ENCODE peak calls at places on chromosomes 4 and X, in six cellular contexts. V is choroid plexus epithelial cell, G is keratinocyte, F is tibial nerve, R is heart left ventricle, N is astrocyte of the cerebellum. B is an unnamed sample.

GRCh38 chr4:18844726-18845125 is 823.2 kb upstream of the LCORL start:
- DNase-seq in R (no peak), F (no peak), N (peak; percentile 29), V (peak; percentile 24), G (no peak), B (no peak)

GRCh38 chr4:147924604-147925412 is 192.9 kb downstream of the ARHGAP10 start:
- DNase-seq in V (peak; percentile 77), F (no peak), R (no peak), G (no peak), N (peak; percentile 20), B (no peak)

GRCh38 chrX:122625821-122626220 is 558.3 kb upstream of the GRIA3 start:
- DNase-seq in G (no peak), N (no peak), R (no peak), V (peak; percentile 35), F (no peak), B (no peak)

GRCh38 chrX:153970398-153971123 is 1.1 kb downstream of the HCFC1 start:
- DNase-seq in N (peak; percentile 29), F (peak; percentile 31), G (no peak), V (peak; percentile 85), R (peak; percentile 52), B (no peak)

GRCh38 chr4:129233691-129234090 is 137.7 kb downstream of the C4orf33 start:
- DNase-seq in V (no peak), N (no peak), R (no peak), F (no peak), G (no peak), B (no peak)

GRCh38 chr4:123851521-123851920 is 454.9 kb downstream of the SPRY1 start:
- DNase-seq in G (no peak), F (no peak), R (no peak), V (no peak), N (no peak), B (no peak)

GRCh38 chr4:41169256-41169655 is 45.1 kb downstream of the APBB2 start:
- DNase-seq in F (no peak), R (no peak), G (no peak), N (no peak), V (no peak), B (no peak)

GRCh38 chr4:119692001-119692400 is 63.4 kb upstream of the PDE5A start:
- DNase-seq in N (peak; percentile 8), R (peak; percentile 22), F (no peak), G (no peak), V (peak; percentile 31), B (no peak)

GRCh38 chr4:8589336-8589735 is 3.2 kb upstream of the CPZ start:
- DNase-seq in G (no peak), V (no peak), N (no peak), F (no peak), R (no peak), B (no peak)

GRCh38 chr4:1029957-1030520 is 18.6 kb downstream of the FGFRL1 start:
- DNase-seq in R (no peak), G (no peak), V (no peak), F (no peak), N (no peak), B (no peak)

GRCh38 chrX:151228935-151229334 is 52.6 kb downstream of the GPR50 start:
- DNase-seq in N (no peak), G (peak; percentile 70), R (no peak), F (no peak), V (no peak), B (no peak)

GRCh38 chrX:116240446-116240845 is 69.9 kb downstream of the AGTR2 start:
- DNase-seq in N (no peak), R (no peak), V (peak; percentile 27), G (no peak), F (no peak), B (no peak)

GRCh38 chrX:11364835-11365234 is 71.6 kb downstream of the AMELX start:
- DNase-seq in R (no peak), V (peak; percentile 8), G (no peak), F (no peak), N (no peak), B (no peak)

GRCh38 chr4:52250124-52250523 is 199.0 kb downstream of the SPATA18 start:
- DNase-seq in F (peak; percentile 78), N (no peak), G (no peak), R (peak; percentile 67), V (peak; percentile 39), B (peak; percentile 19)

GRCh38 chr4:98784947-98785693 is 126.7 kb upstream of the TSPAN5 start:
- DNase-seq in N (no peak), G (no peak), V (no peak), F (no peak), R (no peak), B (no peak)

GRCh38 chr4:52640808-52641595 is 18.1 kb downstream of the USP46 start:
- DNase-seq in R (no peak), F (no peak), G (peak; percentile 25), N (no peak), V (peak; percentile 61), B (no peak)

GRCh38 chr4:89836897-89837384 is at the start of gene SNCA:
- DNase-seq in F (peak; percentile 37), G (no peak), N (no peak), R (peak; percentile 67), V (peak; percentile 39), B (peak; percentile 49)

DNA sequence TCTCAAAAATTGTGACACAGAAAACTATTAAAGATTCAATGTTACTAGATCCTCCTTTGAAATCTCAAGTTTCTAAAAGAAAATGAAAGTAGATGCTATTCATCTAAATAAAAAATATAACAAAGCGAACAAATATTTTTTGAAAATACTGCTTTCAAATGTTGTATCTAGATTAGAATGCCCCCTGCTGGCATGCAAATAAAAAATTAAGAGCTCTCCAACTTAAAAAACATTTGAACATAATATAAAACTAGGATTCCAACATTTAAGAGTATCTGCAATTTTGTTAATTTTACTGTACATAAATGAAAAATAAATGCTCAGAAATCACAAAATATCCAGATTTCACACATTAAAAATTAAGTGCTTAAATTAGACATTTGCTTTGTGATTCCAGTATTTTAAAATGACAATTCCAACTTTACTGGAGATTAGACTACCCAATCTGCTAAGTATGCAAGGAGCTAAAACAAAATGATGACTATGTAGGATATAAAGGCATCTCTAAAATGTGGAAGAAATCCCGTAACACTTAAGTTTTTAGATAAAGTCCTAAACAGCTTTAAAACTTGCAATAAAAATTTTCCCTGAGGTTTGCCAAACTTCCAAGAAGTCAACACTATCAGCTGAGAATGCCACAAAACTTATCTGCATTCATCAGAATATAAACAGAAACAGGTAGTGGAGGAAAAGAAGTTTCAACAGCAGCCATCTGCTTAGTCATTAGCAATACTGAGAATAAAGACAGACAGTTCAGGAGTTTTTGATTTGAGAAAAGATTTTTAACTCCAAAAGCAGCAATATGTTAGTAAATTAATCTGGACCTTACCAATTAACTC is 32.6 kb downstream of the DHX15 start:
- DNase-seq in V (peak; percentile 61), N (no peak), F (no peak), G (no peak), R (no peak), B (no peak)
- TF ChIP-seq CTCF in V (peak; percentile 48), N (no peak), F (peak; percentile 27), G (no peak), R (peak; percentile 19), B (peak; percentile 45)

GRCh38 chr4:161704653-161705052 is 459.1 kb downstream of the FSTL5 start:
- DNase-seq in F (no peak), R (no peak), V (no peak), N (no peak), G (no peak), B (no peak)
- TF ChIP-seq CTCF in F (no peak), R (no peak), V (peak; percentile 28), N (no peak), G (no peak), B (no peak)

GRCh38 chrX:126141014-126141413 is 25.1 kb downstream of the DCAF12L2 start:
- DNase-seq in R (no peak), V (no peak), F (no peak), G (no peak), N (no peak), B (no peak)

GRCh38 chrX:126137899-126138298 is 28.2 kb downstream of the DCAF12L2 start:
- DNase-seq in F (no peak), N (no peak), R (no peak), G (no peak), V (no peak), B (no peak)
- TF ChIP-seq CTCF in F (no peak), N (no peak), R (no peak), G (peak; percentile 34), V (no peak), B (no peak)

DNA sequence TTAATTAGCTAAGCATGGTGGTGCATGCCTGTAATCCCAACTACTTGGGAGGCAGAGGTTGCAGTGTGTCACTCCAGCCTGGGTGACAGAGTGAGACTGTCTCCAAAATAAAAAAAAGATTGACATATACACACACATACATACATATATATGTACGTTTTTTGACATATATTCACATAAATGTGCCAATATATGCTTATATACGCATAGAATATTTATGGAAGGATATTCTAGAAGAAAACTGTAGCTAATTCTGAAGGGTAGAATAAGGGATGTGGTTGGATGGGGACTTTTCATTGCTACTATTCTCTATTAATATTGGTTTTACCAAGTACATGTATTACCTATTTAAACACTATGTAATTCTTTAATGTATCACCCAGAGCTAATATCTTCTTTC is 19.7 kb downstream of the ZGRF1 start:
- DNase-seq in G (no peak), V (no peak), N (no peak), F (no peak), R (no peak), B (no peak)
- TF ChIP-seq CTCF in G (no peak), V (no peak), N (no peak), F (no peak), R (no peak), B (no peak)

GRCh38 chr4:145840162-145840768 is 98.4 kb downstream of the ZNF827 start:
- DNase-seq in R (no peak), F (no peak), V (peak; percentile 65), G (peak; percentile 25), N (peak; percentile 28), B (no peak)
- TF ChIP-seq CTCF in R (peak; percentile 29), F (no peak), V (peak; percentile 49), G (peak; percentile 52), N (peak; percentile 42), B (peak; percentile 65)

GRCh38 chr4:115154826-115155225 is 41.4 kb upstream of the NDST4 start:
- DNase-seq in R (no peak), N (no peak), V (peak; percentile 19), G (no peak), F (no peak), B (no peak)
- TF ChIP-seq CTCF in R (no peak), N (no peak), V (no peak), G (peak; percentile 7), F (no peak), B (no peak)